ENCODE peak calls at places on chromosomes 4 and X, in five cellular contexts. T is GM12864; N is spleen; G is dorsolateral prefrontal cortex; F is CD8-positive, alpha-beta memory T cell. E is an unnamed sample.

GRCh38 chr4:88690355-88690754 is 7.3 kb downstream of the NAP1L5 start:
- DNase-seq in T (no peak), N (no peak), G (no peak), F (no peak), E (no peak)

GRCh38 chr4:879730-880079 is 52.4 kb downstream of the GAK start:
- DNase-seq in T (peak; percentile 19), N (no peak), G (no peak), F (peak; percentile 42), E (no peak)

GRCh38 chr4:75643651-75644050 is 13.3 kb upstream of the CDKL2 start:
- DNase-seq in T (no peak), N (no peak), G (no peak), F (no peak), E (no peak)

GRCh38 chr4:15231265-15232091 is 196.4 kb upstream of the C1QTNF7 start:
- DNase-seq in T (peak; percentile 37), N (peak; percentile 83), G (peak; percentile 61), F (peak; percentile 57), E (no peak)

GRCh38 chr4:148787831-148788477 is 345.7 kb upstream of the NR3C2 start:
- DNase-seq in T (no peak), N (no peak), G (no peak), F (no peak), E (no peak)

GRCh38 chrX:93673056-93673868 is at the start of gene NAP1L3:
- DNase-seq in T (no peak), N (peak; percentile 82), G (peak; percentile 89), F (peak; percentile 62), E (peak; percentile 13)

GRCh38 chrX:49184294-49185061 is 1.7 kb downstream of the PRICKLE3 start:
- DNase-seq in T (no peak), N (peak; percentile 89), G (peak; percentile 76), F (no peak), E (peak; percentile 53)

GRCh38 chr4:185559913-185560281 is 24.6 kb upstream of the PDLIM3 start:
- DNase-seq in T (no peak), N (no peak), G (peak; percentile 46), F (no peak), E (no peak)

GRCh38 chr4:6475492-6476020 is 3.1 kb upstream of the PPP2R2C start:
- DNase-seq in T (no peak), N (peak; percentile 39), G (no peak), F (no peak), E (no peak)

GRCh38 chrX:51759055-51759454 is 15.8 kb downstream of the GSPT2 start:
- DNase-seq in T (no peak), N (no peak), G (no peak), F (no peak), E (no peak)

GRCh38 chrX:39855748-39856129 is 242.0 kb downstream of the BCOR start:
- DNase-seq in T (peak; percentile 79), N (no peak), G (peak; percentile 35), F (peak; percentile 71), E (peak; percentile 64)

GRCh38 chr4:3188118-3188517 is 60.8 kb upstream of the MSANTD1 start:
- DNase-seq in T (no peak), N (no peak), G (no peak), F (no peak), E (no peak)

GRCh38 chr4:173490817-173491518 is 39.1 kb downstream of the HAND2 start:
- DNase-seq in T (no peak), N (no peak), G (no peak), F (no peak), E (no peak)

GRCh38 chr4:38160487-38161207 is 200.4 kb downstream of the PTTG2 start:
- DNase-seq in T (peak; percentile 36), N (no peak), G (no peak), F (peak; percentile 57), E (peak; percentile 60)

GRCh38 chrX:131752493-131753198 is 208.8 kb downstream of the OR13H1 start:
- DNase-seq in T (no peak), N (peak; percentile 84), G (peak; percentile 73), F (peak; percentile 79), E (peak; percentile 64)

GRCh38 chrX:140664939-140665338 is 44.6 kb upstream of the LINC00632 start:
- DNase-seq in T (peak; percentile 0), N (no peak), G (no peak), F (no peak), E (no peak)

GRCh38 chr4:7044415-7044930 is 1.3 kb downstream of the TADA2B start:
- DNase-seq in T (no peak), N (no peak), G (peak; percentile 22), F (no peak), E (no peak)

GRCh38 chr4:38782452-38783108 is at the start of gene TLR10:
- DNase-seq in T (peak; percentile 89), N (no peak), G (no peak), F (peak; percentile 30), E (peak; percentile 58)

GRCh38 chrX:106874075-106874474 is 29.1 kb downstream of the RIPPLY1 start:
- DNase-seq in T (no peak), N (no peak), G (no peak), F (no peak), E (no peak)

GRCh38 chrX:53547668-53548067 is 113.5 kb upstream of the HSD17B10 start:
- DNase-seq in T (no peak), N (no peak), G (no peak), F (peak; percentile 2), E (no peak)

GRCh38 chrX:13091111-13091765 is 46.8 kb upstream of the FAM9C start:
- DNase-seq in T (no peak), N (no peak), G (no peak), F (peak; percentile 50), E (no peak)

GRCh38 chr4:18051281-18051680 is 29.7 kb upstream of the LCORL start:
- DNase-seq in T (no peak), N (no peak), G (no peak), F (no peak), E (no peak)

GRCh38 chr4:107449611-107450369 is 270.2 kb downstream of the PAPSS1 start:
- DNase-seq in T (no peak), N (no peak), G (no peak), F (no peak), E (no peak)

GRCh38 chr4:151195801-151196200 is 81.2 kb upstream of the PRSS48 start:
- DNase-seq in T (no peak), N (no peak), G (no peak), F (no peak), E (no peak)

GRCh38 chr4:121686265-121686664 is 10.5 kb downstream of the ANXA5 start:
- DNase-seq in T (no peak), N (no peak), G (no peak), F (no peak), E (no peak)

GRCh38 chr4:40204507-40205258 is 7.9 kb downstream of the RHOH start:
- DNase-seq in T (no peak), N (no peak), G (no peak), F (no peak), E (no peak)

GRCh38 chr4:25951390-25951952 is 37.5 kb downstream of the SMIM20 start:
- DNase-seq in T (no peak), N (no peak), G (no peak), F (no peak), E (no peak)

GRCh38 chrX:53445977-53446376 is 11.8 kb upstream of the HSD17B10 start:
- DNase-seq in T (no peak), N (no peak), G (peak; percentile 44), F (no peak), E (no peak)

GRCh38 chrX:6732101-6732500 is 197.2 kb upstream of the VCX3A start:
- DNase-seq in T (no peak), N (no peak), G (no peak), F (no peak), E (no peak)

DNA sequence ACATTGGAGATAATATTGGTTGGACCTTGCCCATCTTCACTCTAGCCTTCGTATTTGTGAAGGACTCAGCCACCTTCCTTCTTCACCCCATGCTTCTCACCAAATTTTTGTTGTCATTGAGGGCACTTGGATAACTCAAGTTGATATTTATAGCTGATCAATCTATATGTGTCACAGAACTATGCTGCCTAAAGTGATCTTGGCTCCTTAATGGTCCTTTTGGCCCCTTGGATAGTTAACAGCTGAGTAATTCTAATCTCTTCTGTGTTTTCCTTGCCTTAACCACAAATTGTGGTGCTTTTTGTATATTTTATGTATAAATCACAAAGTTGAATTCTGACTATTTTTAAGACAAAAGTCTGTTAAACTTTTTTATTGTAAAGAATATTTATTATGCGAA is 6.6 kb downstream of the SPRY1 start:
- DNase-seq in T (no peak), N (no peak), G (no peak), F (no peak), E (no peak)
- H3K4me3 ChIP-seq in T (no peak overlapping the region), N (no peak overlapping the region), G (no peak overlapping the region), F (no peak overlapping the region), E (no peak overlapping the region)

DNA sequence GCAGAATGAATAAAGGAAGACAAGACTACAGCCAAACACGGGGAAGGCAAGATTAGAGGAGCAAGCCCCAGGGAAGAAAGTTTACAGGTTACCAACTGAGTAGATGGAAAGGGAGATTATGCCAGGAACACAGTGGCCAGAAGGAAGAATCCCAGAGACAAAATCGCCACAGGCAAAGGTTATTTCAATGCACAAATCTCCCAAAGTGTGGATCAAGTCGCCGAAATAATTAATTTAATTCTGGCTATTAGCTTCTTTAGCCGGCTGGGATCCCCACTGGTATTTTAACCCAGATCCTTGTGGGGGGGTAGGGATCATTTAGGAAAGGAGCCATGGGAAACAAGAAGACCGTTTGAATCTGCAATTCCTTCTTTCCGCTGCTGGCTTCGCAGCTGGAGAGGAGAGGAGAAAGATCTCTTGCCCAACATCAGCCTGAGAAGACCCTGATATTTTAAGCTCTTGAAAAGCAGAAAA is 171.0 kb downstream of the DHX15 start:
- DNase-seq in T (no peak), N (no peak), G (no peak), F (no peak), E (no peak)
- H3K4me3 ChIP-seq in T (no peak overlapping the region), N (no peak overlapping the region), G (no peak overlapping the region), F (no peak overlapping the region), E (no peak overlapping the region)

DNA sequence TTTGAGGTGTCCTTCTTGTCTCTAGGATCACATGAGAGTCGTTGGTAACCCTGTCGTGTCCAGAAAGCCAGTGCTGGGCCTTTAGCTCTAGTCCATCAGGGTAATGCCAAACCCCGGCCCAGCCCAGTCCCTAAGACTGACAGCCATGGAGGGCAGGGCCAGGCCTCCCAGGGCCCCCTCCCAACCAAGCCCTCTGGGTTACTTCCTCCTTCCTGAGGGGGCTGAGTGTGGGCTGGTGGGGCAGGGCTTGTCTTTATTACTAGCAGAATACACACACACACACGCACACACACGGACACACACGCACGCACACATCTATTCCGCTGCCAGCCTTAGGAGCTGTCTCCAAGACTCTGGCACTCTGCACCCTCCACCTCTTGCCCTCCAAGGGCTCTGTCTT is 35.6 kb upstream of the CDKN2AIP start:
- DNase-seq in T (no peak), N (no peak), G (no peak), F (no peak), E (no peak)
- H3K4me3 ChIP-seq in T (no peak overlapping the region), N (no peak overlapping the region), G (no peak overlapping the region), F (no peak overlapping the region), E (no peak overlapping the region)

DNA sequence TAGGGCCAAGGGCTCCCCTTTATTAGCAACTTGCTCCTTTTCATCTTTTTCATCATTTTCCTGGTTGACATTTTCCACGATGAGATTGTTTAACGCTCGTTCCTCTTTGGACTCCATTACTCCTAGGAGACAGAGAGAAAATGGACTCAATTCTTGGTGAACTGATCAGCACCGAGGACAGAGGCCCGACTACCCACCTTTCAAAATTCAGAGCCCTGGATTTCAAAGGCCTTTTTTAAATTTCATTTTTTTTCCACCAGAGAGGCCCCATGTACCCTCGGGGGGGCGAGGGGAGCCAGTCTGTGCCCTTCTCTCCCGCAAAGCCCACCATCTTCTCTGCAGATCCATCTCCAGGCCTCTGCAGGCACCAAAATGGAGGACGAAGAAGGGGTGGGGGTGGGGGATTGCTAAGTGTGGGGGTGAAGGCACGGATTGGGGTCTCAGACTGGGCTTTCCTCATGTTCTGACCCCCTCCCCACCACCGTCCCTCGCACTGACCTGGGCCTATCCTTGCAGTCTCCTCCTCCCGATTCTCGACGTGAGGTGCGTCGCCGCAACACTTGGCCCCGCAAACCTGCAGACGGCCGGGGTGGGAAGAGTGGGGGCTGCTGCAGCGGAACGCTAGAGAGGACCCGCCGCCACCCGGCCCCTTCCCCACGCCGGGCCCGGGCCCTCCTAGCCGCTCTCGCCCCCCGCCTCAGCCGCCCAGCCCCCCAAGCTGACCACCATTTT is 764 bp downstream of the BEX2 start:
- DNase-seq in T (no peak), N (peak; percentile 79), G (no peak), F (no peak), E (no peak)
- H3K4me3 ChIP-seq in T (peak overlapping the region; percentile 52), N (peak overlapping the region; percentile 29), G (peak overlapping the region; percentile 34), F (peak overlapping the region; percentile 55), E (peak overlapping the region; percentile 59)

E was measured in GM06990.